ENCODE peak calls at places on chromosomes 2 and 18, in five cellular contexts. A is activated CD4-positive, alpha-beta T cell treated with anti-CD3 and anti-CD28 coated beads, Interleukin-2, amount 10 ng/mL, durations not matched to agents 7 days and 5 days; D is activated CD8-positive, alpha-beta T cell treated with anti-CD3 and anti-CD28 coated beads for 36 hours; I is H9; S is H4. H is an unnamed sample.

GRCh38 chr2:16663121-16663905 is 2.3 kb downstream of the CYRIA start:
- DNase-seq in A (no peak), I (no peak), S (no peak), D (no peak), H (no peak)

GRCh38 chr2:96159084-96159830 is 14.0 kb upstream of the DUSP2 start:
- DNase-seq in A (peak), S (no peak), I (peak), D (peak), H (no peak)

GRCh38 chr2:235200216-235200615 is 248.4 kb downstream of the SH3BP4 start:
- DNase-seq in D (no peak), A (no peak), I (no peak), S (no peak), H (no peak)

GRCh38 chr2:128473175-128474013 is 154.7 kb upstream of the HS6ST1 start:
- DNase-seq in I (peak), S (no peak), A (peak), D (peak), H (peak)

GRCh38 chr2:65537651-65538385 is 105.4 kb upstream of the SPRED2 start:
- DNase-seq in A (no peak), D (no peak), I (no peak), S (no peak), H (no peak)

GRCh38 chr2:72300147-72300684 is 152.6 kb upstream of the CYP26B1 start:
- DNase-seq in I (no peak), D (no peak), S (no peak), A (no peak), H (no peak)

GRCh38 chr2:215958231-215958630 is 55.1 kb downstream of the MREG start:
- DNase-seq in I (no peak), S (no peak), D (no peak), A (no peak), H (no peak)

GRCh38 chr2:38294597-38294996 is 82.5 kb downstream of the ATL2 start:
- DNase-seq in I (no peak), S (no peak), A (no peak), D (no peak), H (no peak)

GRCh38 chr18:31197676-31198075 is 35.0 kb upstream of the DSC1 start:
- DNase-seq in A (no peak), D (no peak), I (no peak), S (no peak), H (no peak)

GRCh38 chr18:75205760-75206109 is 3.2 kb downstream of the PTGR3 start:
- DNase-seq in D (no peak), A (no peak), S (no peak), I (no peak), H (no peak)

GRCh38 chr2:43222472-43223146 is 3.8 kb downstream of the ZFP36L2 start:
- DNase-seq in A (no peak), S (no peak), D (no peak), I (no peak), H (no peak)